ENCODE peak calls at places on chromosomes 16 and 17, in six cellular contexts. N, O, T, R, K and J are unnamed samples.

GRCh38 chr16:87848676-87849345 is 20.5 kb downstream of the SLC7A5 start:
- DNase-seq in N (no peak), O (no peak), T (no peak), R (no peak), K (peak), J (peak)

GRCh38 chr16:57706717-57707116 is 12.1 kb downstream of the DRC7 start:
- DNase-seq in N (no peak), O (no peak), T (no peak), R (no peak), K (no peak), J (no peak)

GRCh38 chr17:83106036-83106577 is 26.7 kb downstream of the METRNL start:
- DNase-seq in N (no peak), O (no peak), T (no peak), R (no peak), K (no peak), J (no peak)

GRCh38 chr16:83581082-83581481 is 226.7 kb upstream of the HSBP1 start:
- DNase-seq in N (no peak), O (no peak), T (no peak), R (no peak), K (no peak), J (no peak)

GRCh38 chr17:29793501-29793900 is 136.5 kb downstream of the SSH2 start:
- DNase-seq in N (no peak), O (no peak), T (no peak), R (no peak), K (no peak), J (no peak)

GRCh38 chr17:4908301-4908700 is 5.4 kb upstream of the CHRNE start:
- DNase-seq in N (no peak), O (no peak), T (no peak), R (no peak), K (no peak), J (no peak)

GRCh38 chr17:80980397-80981061 is 11.1 kb upstream of the CHMP6 start:
- DNase-seq in N (no peak), O (no peak), T (no peak), R (no peak), K (no peak), J (no peak)

GRCh38 chr17:33667052-33667509 is 374.0 kb upstream of the ASIC2 start:
- DNase-seq in N (no peak), O (no peak), T (no peak), R (no peak), K (no peak), J (no peak)

GRCh38 chr16:20851601-20852000 is 45.3 kb downstream of the REXO5 start:
- DNase-seq in N (peak), O (no peak), T (peak), R (peak), K (peak), J (peak)

GRCh38 chr17:81715872-81716673 is 4.0 kb downstream of the SLC25A10 start:
- DNase-seq in N (no peak), O (no peak), T (no peak), R (no peak), K (no peak), J (no peak)

GRCh38 chr16:1794908-1795666 is 1.6 kb upstream of the IGFALS start:
- DNase-seq in N (peak), O (no peak), T (no peak), R (no peak), K (no peak), J (no peak)

GRCh38 chr17:55728833-55729232 is 6.2 kb upstream of the TMEM100 start:
- DNase-seq in N (no peak), O (no peak), T (no peak), R (no peak), K (no peak), J (no peak)

GRCh38 chr16:66296591-66296990 is 69.9 kb upstream of the CDH5 start:
- DNase-seq in N (no peak), O (no peak), T (no peak), R (peak), K (no peak), J (no peak)

GRCh38 chr16:30357085-30357714 is 2.1 kb upstream of the CD2BP2 start:
- DNase-seq in N (no peak), O (no peak), T (no peak), R (no peak), K (no peak), J (no peak)

GRCh38 chr17:38921756-38922411 is 3.5 kb upstream of the LASP1NB start:
- DNase-seq in N (no peak), O (no peak), T (no peak), R (peak), K (no peak), J (no peak)

GRCh38 chr16:9256196-9256595 is 164.8 kb downstream of the HAPSTR1 start:
- DNase-seq in N (no peak), O (no peak), T (no peak), R (peak), K (peak), J (no peak)

GRCh38 chr17:4566785-4567184 is 6.4 kb upstream of the GGT6 start:
- DNase-seq in N (peak), O (no peak), T (peak), R (peak), K (peak), J (peak)

GRCh38 chr16:27972500-27972899 is 91.0 kb downstream of the GSG1L start:
- DNase-seq in N (no peak), O (no peak), T (no peak), R (peak), K (no peak), J (no peak)

DNA sequence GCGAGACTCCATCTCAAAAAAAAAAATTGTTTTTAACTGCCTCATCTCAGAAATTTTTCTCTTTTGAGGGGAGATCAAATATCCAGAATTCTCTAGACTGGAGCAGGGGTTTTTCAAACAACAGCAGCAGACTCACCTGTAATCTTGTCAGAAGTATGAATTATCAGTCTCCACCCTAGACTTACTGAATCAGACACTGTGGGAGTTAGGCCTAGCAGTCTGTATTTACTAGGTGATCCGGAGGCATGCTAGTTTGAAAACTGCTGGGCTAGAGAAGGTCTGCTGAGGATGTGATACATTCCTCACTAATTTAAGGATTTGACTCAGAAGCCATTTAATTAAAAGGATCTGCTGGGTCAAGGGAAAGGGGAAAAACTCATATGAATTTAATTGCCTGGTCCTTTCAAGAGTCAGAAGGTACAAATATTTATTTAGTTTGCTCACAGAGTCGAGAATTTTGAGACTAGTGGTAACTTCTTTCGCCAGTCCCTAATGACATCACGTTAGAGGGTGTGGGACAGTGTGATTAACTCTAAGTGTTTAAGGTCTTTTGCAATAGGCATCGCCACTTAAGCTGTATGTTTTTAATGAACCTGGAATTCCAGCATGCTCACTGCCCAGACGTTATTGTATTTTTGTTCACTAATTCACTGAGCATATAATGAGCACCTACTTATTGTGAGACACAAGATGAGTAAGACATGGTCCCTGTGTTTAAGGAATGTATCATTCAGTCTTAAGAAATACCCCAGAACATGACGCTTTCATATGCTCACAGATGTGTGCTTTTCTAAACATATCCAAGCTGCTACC is 14.2 kb downstream of the ATP6V0A1 start:
- DNase-seq in N (no peak), O (no peak), T (no peak), R (no peak), K (no peak), J (no peak)
- H3K27ac ChIP-seq in N (no peak), O (peak), T (peak), R (no peak), K (no peak), J (no peak)

GRCh38 chr17:48107137-48108055 is at the start of gene SNX11:
- DNase-seq in N (peak), O (peak), T (peak), R (peak), K (peak), J (peak)
- TF ChIP-seq POLR2A in N (peak), O (peak), T (no peak), R (peak), K (peak), J (peak)

GRCh38 chr17:72399608-72400487 is 279.0 kb downstream of the SOX9 start:
- DNase-seq in N (no peak), O (no peak), T (no peak), R (no peak), K (peak), J (no peak)

GRCh38 chr17:72399023-72399607 is 278.3 kb downstream of the SOX9 start:
- DNase-seq in N (no peak), O (no peak), T (no peak), R (no peak), K (no peak), J (no peak)

GRCh38 chr17:72401883-72402726 is 281.3 kb downstream of the SOX9 start:
- DNase-seq in N (no peak), O (no peak), T (no peak), R (no peak), K (no peak), J (no peak)

GRCh38 chr17:72400488-72400827 is 279.6 kb downstream of the SOX9 start:
- DNase-seq in N (no peak), O (no peak), T (no peak), R (no peak), K (no peak), J (no peak)

DNA sequence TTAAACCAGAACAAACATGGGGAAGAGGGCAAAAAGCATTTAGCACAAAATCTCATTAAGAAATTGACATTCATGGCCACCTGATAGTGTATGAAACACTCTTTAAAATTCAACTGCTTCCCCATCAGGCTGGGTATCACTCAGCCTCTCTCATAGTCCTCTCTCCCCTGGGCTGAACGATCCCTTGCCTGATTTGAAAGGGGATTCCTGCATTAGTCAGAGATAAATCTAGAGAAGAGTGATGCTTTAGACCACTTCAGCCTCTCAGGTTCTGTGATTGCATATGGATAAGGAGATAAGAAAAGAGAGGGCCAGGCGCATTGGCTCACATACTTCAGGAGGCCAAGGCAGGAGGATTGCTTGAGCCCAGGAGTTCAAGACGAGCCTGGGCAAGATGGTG is 280.0 kb downstream of the SOX9 start:
- DNase-seq in N (no peak), O (no peak), T (no peak), R (no peak), K (no peak), J (no peak)
- H3K4me3 ChIP-seq in N (no peak), O (no peak), T (no peak), R (no peak), K (no peak), J (no peak)

DNA sequence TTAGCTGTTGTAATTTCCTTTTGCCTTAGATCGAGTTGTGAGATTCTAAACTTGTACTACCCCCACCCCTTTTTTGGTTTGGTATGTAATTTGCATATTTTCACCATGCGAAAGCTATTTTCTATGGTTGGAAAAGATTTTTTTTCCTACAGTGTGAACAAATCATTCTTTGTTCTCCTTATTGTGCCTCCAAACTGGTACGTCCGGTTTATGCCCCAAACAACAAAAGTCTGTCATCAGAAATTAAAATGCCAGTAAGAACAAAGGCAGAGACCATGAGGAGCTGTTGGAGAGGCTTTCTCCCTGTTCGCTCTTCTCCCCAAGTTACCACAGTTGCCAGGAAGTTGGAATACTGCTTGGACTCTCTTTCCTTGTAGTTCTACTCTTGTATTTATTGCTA is 66.2 kb downstream of the BCAS3 start:
- DNase-seq in N (no peak), O (no peak), T (no peak), R (no peak), K (peak), J (no peak)
- H3K27ac ChIP-seq in N (no peak), O (peak), T (peak), R (no peak), K (peak), J (no peak)

DNA sequence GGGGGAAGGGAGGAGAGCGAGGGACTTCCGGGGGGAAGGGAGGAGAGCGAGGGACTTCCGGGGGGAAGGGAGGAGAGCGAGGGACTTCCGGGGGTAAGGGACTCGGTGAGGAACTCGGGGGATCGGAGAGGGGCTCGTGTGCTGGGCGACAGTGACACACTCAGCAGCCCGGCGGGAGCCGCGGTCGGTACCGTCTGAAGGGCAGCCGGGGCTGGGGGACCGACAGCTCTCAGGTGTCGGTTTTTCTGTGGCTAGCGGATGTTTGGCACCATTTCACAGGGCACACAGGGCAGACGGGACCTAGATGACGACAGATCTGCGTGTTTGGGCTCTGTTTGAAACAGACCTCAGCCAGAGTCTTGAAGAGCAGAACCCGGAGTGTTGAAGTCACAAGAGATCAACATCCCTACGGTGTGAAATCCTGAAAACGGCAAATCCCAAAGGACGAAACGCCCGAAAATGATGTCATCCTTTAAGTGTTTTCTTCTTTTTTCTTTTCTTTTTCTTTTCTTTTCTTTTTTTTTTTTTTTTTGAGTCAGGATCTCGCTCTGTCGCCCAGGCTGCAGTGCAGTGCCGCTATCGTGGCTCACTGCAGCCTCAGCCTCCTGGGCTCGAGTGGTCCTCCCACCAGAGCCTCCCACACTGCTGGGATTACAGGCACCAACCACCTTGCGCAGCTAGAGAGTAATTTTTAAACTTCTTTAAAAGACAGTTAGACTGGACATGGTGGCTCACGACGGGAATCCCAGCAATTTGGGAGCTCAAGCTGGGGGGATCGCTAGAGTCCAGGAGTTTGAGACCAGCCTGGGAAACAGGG is 23.9 kb downstream of the ZNF778 start:
- DNase-seq in N (peak), O (no peak), T (peak), R (peak), K (peak), J (peak)
- TF ChIP-seq POLR2A in N (peak), O (peak), T (peak), R (peak), K (peak), J (peak)

GRCh38 chr17:68197997-68198930 is 49.6 kb upstream of the AMZ2 start:
- DNase-seq in N (no peak), O (no peak), T (no peak), R (peak), K (no peak), J (no peak)
- H3K4me3 ChIP-seq in N (peak), O (peak), T (no peak), R (peak), K (no peak), J (peak)

GRCh38 chr17:1732241-1733046 is 7.9 kb downstream of the WDR81 start:
- DNase-seq in N (no peak), O (no peak), T (no peak), R (no peak), K (peak), J (no peak)
- H3K27ac ChIP-seq in N (no peak), O (no peak), T (peak), R (no peak), K (no peak), J (peak)

GRCh38 chr16:4859900-4860255 is 12.6 kb downstream of the UBN1 start:
- DNase-seq in N (peak), O (no peak), T (no peak), R (no peak), K (no peak), J (no peak)
- TF ChIP-seq POLR2A in N (no peak), O (no peak), T (no peak), R (no peak), K (no peak), J (no peak)

DNA sequence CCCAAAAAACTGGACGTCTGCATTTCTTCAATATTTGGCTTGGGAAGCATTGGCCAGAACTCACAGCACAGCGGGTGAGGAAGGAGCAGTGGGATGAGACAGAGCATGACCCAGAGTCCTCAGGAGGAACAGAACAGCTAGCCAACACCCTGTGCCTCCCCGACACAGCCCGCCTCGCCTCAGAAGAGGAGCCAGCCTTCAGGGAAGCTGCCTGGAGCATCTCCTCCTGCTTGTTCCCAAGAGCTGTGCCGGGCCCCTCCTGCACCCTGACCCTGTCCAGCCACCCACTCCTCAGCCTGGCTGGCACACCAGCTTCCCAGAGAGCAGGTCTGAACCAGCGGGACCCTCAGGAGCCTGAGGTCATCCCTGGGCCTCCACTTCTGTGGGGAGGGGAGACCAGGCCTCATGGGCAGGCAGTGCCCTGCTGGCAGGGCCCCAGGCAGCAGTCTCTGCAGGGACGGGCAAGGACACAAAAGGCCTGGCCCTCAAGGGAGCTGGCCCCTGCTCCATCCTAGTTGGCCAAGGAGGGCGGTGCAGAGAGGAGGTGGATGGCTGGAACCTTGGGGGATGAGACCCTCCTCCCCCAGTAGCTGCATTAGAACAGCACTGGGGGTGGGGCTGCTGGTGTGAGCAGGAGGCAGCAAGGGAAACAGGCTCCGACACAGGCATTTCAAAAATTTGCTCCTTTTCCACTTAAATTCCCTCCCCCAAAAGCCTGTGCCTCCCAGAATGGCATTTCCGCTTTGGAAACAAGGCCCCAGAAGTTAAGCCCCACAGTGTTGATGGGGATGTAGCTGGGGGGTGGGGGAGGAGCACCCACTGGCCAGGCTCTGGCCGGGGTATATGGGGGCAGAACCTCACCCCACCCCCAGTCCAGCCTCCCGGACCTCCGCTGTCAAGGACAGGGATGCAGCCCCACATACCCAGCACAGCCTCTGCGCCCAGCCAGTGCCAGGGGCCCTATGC is 1.8 kb upstream of the BCAR1 start:
- DNase-seq in N (peak), O (no peak), T (no peak), R (no peak), K (peak), J (peak)
- H3K4me3 ChIP-seq in N (no peak), O (no peak), T (no peak), R (no peak), K (no peak), J (no peak)

DNA sequence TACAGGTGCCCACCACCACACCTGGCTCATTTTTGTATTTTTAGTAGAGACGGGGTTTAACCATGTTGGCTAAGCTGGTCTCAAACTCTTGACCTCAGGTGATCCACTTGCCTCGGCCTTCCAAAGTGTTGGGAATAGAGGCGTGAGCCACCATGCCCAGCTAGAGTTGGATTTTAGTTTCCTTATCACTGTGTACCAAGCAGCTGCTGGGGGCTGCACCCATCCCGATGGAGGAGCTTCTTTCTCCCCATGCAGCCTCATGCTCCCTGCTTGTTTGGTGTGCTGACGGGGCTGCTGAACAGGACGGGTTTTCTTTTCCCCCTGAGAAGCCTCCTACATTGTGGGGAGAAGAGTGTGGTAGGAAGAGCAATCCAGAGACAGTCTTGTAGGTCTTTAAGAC is 173.2 kb downstream of the LGALS9B start:
- DNase-seq in N (no peak), O (no peak), T (no peak), R (no peak), K (no peak), J (no peak)
- H3K27ac ChIP-seq in N (no peak), O (no peak), T (no peak), R (no peak), K (no peak), J (no peak)